ENCODE peak calls at places on chromosome 6, in ten cellular contexts. C, I, Q, E, Z, B, W, U, A and T are unnamed samples.

GRCh38 chr6:45432944-45433343 is 55.2 kb upstream of the SUPT3H start:
- DNase-seq in C (peak), I (no peak), Q (no peak), E (peak), Z (peak), B (no peak), W (no peak), U (peak), A (no peak), T (peak)

GRCh38 chr6:111791415-111791814 is 81.8 kb downstream of the FYN start:
- DNase-seq in C (peak), I (no peak), Q (no peak), E (no peak), Z (peak), B (no peak), W (no peak), U (peak), A (no peak), T (peak)

GRCh38 chr6:35305117-35305516 is 7.5 kb downstream of the DEF6 start:
- DNase-seq in C (no peak), I (no peak), Q (no peak), E (no peak), Z (no peak), B (no peak), W (no peak), U (no peak), A (no peak), T (no peak)

GRCh38 chr6:117739869-117740268 is 64.6 kb downstream of the NUS1 start:
- DNase-seq in C (no peak), I (no peak), Q (no peak), E (no peak), Z (no peak), B (no peak), W (no peak), U (no peak), A (no peak), T (no peak)

GRCh38 chr6:20182926-20183521 is 29.2 kb downstream of the MBOAT1 start:
- DNase-seq in C (peak), I (no peak), Q (peak), E (no peak), Z (no peak), B (no peak), W (no peak), U (peak), A (peak), T (peak)

GRCh38 chr6:117167520-117168271 is 97.7 kb upstream of the VGLL2 start:
- DNase-seq in C (peak), I (no peak), Q (peak), E (no peak), Z (no peak), B (no peak), W (no peak), U (peak), A (no peak), T (peak)

GRCh38 chr6:48074368-48074767 is 36.6 kb downstream of the PTCHD4 start:
- DNase-seq in C (peak), I (no peak), Q (no peak), E (no peak), Z (peak), B (no peak), W (no peak), U (no peak), A (no peak), T (peak)

GRCh38 chr6:1838604-1839003 is 228.9 kb downstream of the FOXC1 start:
- DNase-seq in C (peak), I (no peak), Q (no peak), E (peak), Z (no peak), B (no peak), W (no peak), U (peak), A (no peak), T (peak)

GRCh38 chr6:119215885-119216590 is 133.5 kb downstream of the MAN1A1 start:
- DNase-seq in C (no peak), I (no peak), Q (no peak), E (no peak), Z (no peak), B (no peak), W (no peak), U (no peak), A (no peak), T (no peak)

GRCh38 chr6:21281366-21281765 is 312.2 kb upstream of the SOX4 start:
- DNase-seq in C (peak), I (no peak), Q (no peak), E (no peak), Z (no peak), B (no peak), W (no peak), U (no peak), A (no peak), T (no peak)

GRCh38 chr6:22067127-22067526 is 229.7 kb downstream of the PRL start:
- DNase-seq in C (no peak), I (no peak), Q (no peak), E (peak), Z (peak), B (no peak), W (no peak), U (no peak), A (no peak), T (no peak)

GRCh38 chr6:13513606-13514502 is 26.5 kb upstream of the GFOD1 start:
- DNase-seq in C (peak), I (no peak), Q (no peak), E (no peak), Z (no peak), B (no peak), W (no peak), U (no peak), A (no peak), T (no peak)

GRCh38 chr6:34352305-34352937 is 40.0 kb downstream of the NUDT3 start:
- DNase-seq in C (peak), I (no peak), Q (no peak), E (peak), Z (peak), B (no peak), W (no peak), U (peak), A (no peak), T (peak)

GRCh38 chr6:141682391-141682790 is 450.3 kb upstream of the GJE1 start:
- DNase-seq in C (no peak), I (no peak), Q (no peak), E (no peak), Z (no peak), B (no peak), W (no peak), U (no peak), A (no peak), T (no peak)

GRCh38 chr6:44248579-44248978 is 1.7 kb downstream of the HSP90AB1 start:
- DNase-seq in C (no peak), I (no peak), Q (no peak), E (no peak), Z (no peak), B (no peak), W (no peak), U (no peak), A (no peak), T (no peak)

GRCh38 chr6:38020593-38020992 is 201.1 kb downstream of the ZFAND3 start:
- DNase-seq in C (no peak), I (no peak), Q (no peak), E (no peak), Z (no peak), B (no peak), W (no peak), U (no peak), A (no peak), T (no peak)

GRCh38 chr6:144215402-144215931 is 65.2 kb downstream of the STX11 start:
- DNase-seq in C (peak), I (peak), Q (no peak), E (peak), Z (peak), B (peak), W (peak), U (no peak), A (peak), T (peak)

GRCh38 chr6:40988634-40989033 is 50.4 kb downstream of the UNC5CL start:
- DNase-seq in C (no peak), I (no peak), Q (no peak), E (no peak), Z (no peak), B (no peak), W (no peak), U (no peak), A (no peak), T (no peak)
- H3K4me3 ChIP-seq in C (no peak), I (no peak), Q (no peak), E (no peak), Z (no peak), B (no peak), W (no peak), U (no peak), A (no peak), T (no peak)

GRCh38 chr6:28981391-28981832 is 23.7 kb downstream of the ZNF311 start:
- DNase-seq in C (peak), I (peak), Q (peak), E (peak), Z (peak), B (peak), W (peak), U (peak), A (no peak), T (peak)

GRCh38 chr6:28980797-28981390 is 24.2 kb downstream of the ZNF311 start:
- DNase-seq in C (peak), I (peak), Q (peak), E (peak), Z (peak), B (peak), W (peak), U (peak), A (no peak), T (peak)

GRCh38 chr6:28983838-28984237 is 21.3 kb downstream of the ZNF311 start:
- DNase-seq in C (no peak), I (no peak), Q (no peak), E (no peak), Z (no peak), B (no peak), W (no peak), U (no peak), A (no peak), T (no peak)

GRCh38 chr6:28981833-28982475 is 23.2 kb downstream of the ZNF311 start:
- DNase-seq in C (peak), I (peak), Q (peak), E (peak), Z (peak), B (peak), W (peak), U (peak), A (peak), T (peak)

DNA sequence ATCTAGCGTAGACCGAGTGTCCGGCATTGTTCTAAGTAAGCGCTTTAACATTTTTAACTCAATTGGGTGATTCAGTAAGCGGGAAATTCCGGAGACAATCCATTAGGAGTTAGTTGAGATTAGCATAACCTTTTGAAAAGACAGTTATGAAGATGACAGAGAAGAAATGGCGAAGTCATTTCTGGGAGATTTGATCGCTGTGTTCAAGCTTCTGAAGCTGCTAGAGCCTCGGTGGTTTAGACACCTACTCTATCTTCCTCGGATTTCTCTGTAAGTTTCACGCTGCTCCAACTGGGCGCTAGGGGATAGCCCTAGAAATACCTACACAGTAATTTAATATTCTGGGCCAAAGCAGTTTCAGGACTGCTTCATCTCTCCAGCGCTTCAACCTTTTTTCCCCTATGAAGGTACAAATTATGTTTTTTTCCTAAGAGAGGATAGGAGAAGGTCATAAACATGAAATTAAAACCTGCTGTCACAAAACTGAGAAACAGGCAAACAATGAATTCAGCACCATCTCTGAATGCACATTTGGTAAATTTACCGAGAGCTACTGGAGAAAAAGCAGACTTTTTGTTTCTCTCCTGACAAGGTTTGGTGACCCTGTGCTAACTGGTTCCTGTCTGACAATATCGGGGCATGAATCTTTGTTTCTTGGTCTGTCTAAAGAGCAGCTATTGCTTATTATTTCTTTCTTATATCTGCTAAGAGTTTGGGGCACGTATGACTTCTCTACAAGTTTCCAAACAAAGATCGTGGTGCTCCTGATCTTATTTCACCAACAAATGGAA is 22.4 kb downstream of the ZNF311 start:
- DNase-seq in C (peak), I (peak), Q (no peak), E (peak), Z (peak), B (no peak), W (no peak), U (peak), A (no peak), T (peak)
- TF ChIP-seq CTCF in C (peak), I (peak), Q (peak), E (peak), Z (peak), B (peak), W (no peak), U (peak), A (no peak), T (peak)

DNA sequence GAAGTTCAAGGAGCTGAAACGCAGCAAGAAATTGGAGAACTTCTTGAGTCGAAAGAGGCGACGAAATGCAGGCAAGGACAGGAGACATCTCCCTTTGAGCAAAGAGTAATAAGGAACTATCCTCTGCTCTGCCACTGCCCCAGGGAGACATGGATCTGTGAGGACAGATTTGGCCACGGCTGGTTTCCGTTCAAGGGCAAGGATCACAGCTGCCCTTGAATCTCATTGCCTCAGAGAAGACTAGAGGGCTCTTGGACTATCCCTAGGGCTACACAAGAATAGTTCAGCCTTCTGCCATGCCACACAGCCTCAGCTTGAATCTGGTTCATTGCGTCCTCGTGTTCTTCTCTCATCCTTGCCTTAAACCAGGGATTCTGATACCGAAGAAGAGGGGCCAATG is 7.7 kb downstream of the RRP36 start:
- DNase-seq in C (no peak), I (no peak), Q (no peak), E (no peak), Z (no peak), B (no peak), W (no peak), U (no peak), A (no peak), T (no peak)
- H3K4me3 ChIP-seq in C (no peak), I (no peak), Q (no peak), E (no peak), Z (no peak), B (no peak), W (no peak), U (no peak), A (no peak), T (no peak)

GRCh38 chr6:166512567-166512966 is 73.9 kb downstream of the RAMACL start:
- DNase-seq in C (no peak), I (no peak), Q (no peak), E (no peak), Z (no peak), B (peak), W (peak), U (no peak), A (no peak), T (no peak)
- TF ChIP-seq CTCF in C (no peak), I (no peak), Q (no peak), E (no peak), Z (no peak), B (no peak), W (peak), U (no peak), A (no peak), T (no peak)